ENCODE peak calls at places on chromosomes 5 and 9, in eight cellular contexts. O, X, U, D, S, V, N and Y are unnamed samples.
A peak's percentile ranks its signal among the peaks of the same experiment; 100 is the strongest.

GRCh38 chr5:169637085-169637855 is at the start of gene DOCK2:
- DNase-seq in O (no peak), X (no peak), U (peak; percentile 40), D (peak; percentile 67), S (peak; percentile 82), V (no peak), N (no peak), Y (peak; percentile 82)

GRCh38 chr9:74983709-74984108 is 31.0 kb upstream of the C9orf40 start:
- DNase-seq in O (no peak), X (no peak), U (no peak), D (no peak), S (no peak), V (no peak), N (no peak), Y (no peak)

GRCh38 chr9:63816742-63817621 is 1468.0 kb downstream of the FOXD4L5 start:
- DNase-seq in O (no peak), X (peak; percentile 86), U (peak; percentile 95), D (peak; percentile 100), S (peak; percentile 88), V (no peak), N (peak; percentile 96), Y (peak; percentile 38)

GRCh38 chr5:178555771-178556211 is 34.4 kb downstream of the COL23A1 start:
- DNase-seq in O (no peak), X (no peak), U (no peak), D (peak; percentile 79), S (no peak), V (no peak), N (no peak), Y (no peak)

GRCh38 chr9:70054546-70054945 is 10.9 kb downstream of the MAMDC2 start:
- DNase-seq in O (no peak), X (no peak), U (no peak), D (no peak), S (no peak), V (no peak), N (peak; percentile 66), Y (no peak)

GRCh38 chr5:144352732-144353317 is 182.2 kb downstream of the KCTD16 start:
- DNase-seq in O (no peak), X (no peak), U (no peak), D (no peak), S (no peak), V (no peak), N (no peak), Y (no peak)

GRCh38 chr5:98639258-98639657 is 134.2 kb upstream of the RGMB start:
- DNase-seq in O (no peak), X (no peak), U (no peak), D (peak; percentile 62), S (no peak), V (no peak), N (no peak), Y (no peak)

GRCh38 chr5:40041452-40041851 is 616.7 kb upstream of the DAB2 start:
- DNase-seq in O (no peak), X (no peak), U (no peak), D (no peak), S (no peak), V (no peak), N (no peak), Y (no peak)

GRCh38 chr5:54217826-54218503 is 92.4 kb downstream of the ARL15 start:
- DNase-seq in O (peak; percentile 80), X (peak; percentile 75), U (no peak), D (peak; percentile 75), S (no peak), V (peak; percentile 1), N (peak; percentile 51), Y (peak; percentile 32)

GRCh38 chr9:72278959-72279358 is 86.0 kb downstream of the ZFAND5 start:
- DNase-seq in O (no peak), X (no peak), U (no peak), D (no peak), S (no peak), V (no peak), N (no peak), Y (no peak)

GRCh38 chr5:116454417-116454927 is 120.2 kb downstream of the SEMA6A start:
- DNase-seq in O (no peak), X (peak; percentile 91), U (no peak), D (peak; percentile 41), S (no peak), V (no peak), N (peak; percentile 94), Y (no peak)

GRCh38 chr5:8829322-8830029 is 716.4 kb downstream of the SEMA5A start:
- DNase-seq in O (no peak), X (peak; percentile 97), U (no peak), D (no peak), S (no peak), V (no peak), N (peak; percentile 94), Y (no peak)

GRCh38 chr5:179912386-179912785 is 4.7 kb upstream of the TBC1D9B start:
- DNase-seq in O (no peak), X (no peak), U (no peak), D (no peak), S (no peak), V (no peak), N (no peak), Y (no peak)

GRCh38 chr5:68683632-68684035 is 410.2 kb upstream of the SLC30A5 start:
- DNase-seq in O (peak; percentile 70), X (peak; percentile 97), U (no peak), D (no peak), S (no peak), V (no peak), N (peak; percentile 89), Y (no peak)

GRCh38 chr9:102032614-102033013 is 294.2 kb upstream of the GRIN3A start:
- DNase-seq in O (no peak), X (no peak), U (no peak), D (no peak), S (no peak), V (no peak), N (no peak), Y (no peak)

GRCh38 chr9:38372685-38373619 is 19.6 kb upstream of the ALDH1B1 start:
- DNase-seq in O (no peak), X (no peak), U (peak; percentile 1), D (peak; percentile 8), S (no peak), V (no peak), N (no peak), Y (no peak)

GRCh38 chr9:35935755-35936509 is 22.0 kb downstream of the OR2S2 start:
- DNase-seq in O (no peak), X (peak; percentile 74), U (no peak), D (no peak), S (no peak), V (no peak), N (no peak), Y (no peak)

GRCh38 chr5:110896901-110897300 is 158.1 kb downstream of the SLC25A46 start:
- DNase-seq in O (no peak), X (no peak), U (no peak), D (no peak), S (no peak), V (no peak), N (no peak), Y (no peak)

GRCh38 chr5:142095651-142096330 is 12.8 kb upstream of the NDFIP1 start:
- DNase-seq in O (no peak), X (no peak), U (peak; percentile 32), D (no peak), S (peak; percentile 85), V (no peak), N (no peak), Y (peak; percentile 93)

GRCh38 chr9:112080831-112081542 is 94.1 kb downstream of the SUSD1 start:
- DNase-seq in O (no peak), X (no peak), U (no peak), D (no peak), S (no peak), V (no peak), N (no peak), Y (no peak)

GRCh38 chr9:135804588-135805421 is 102.5 kb downstream of the CAMSAP1 start:
- DNase-seq in O (no peak), X (no peak), U (no peak), D (peak; percentile 76), S (no peak), V (no peak), N (no peak), Y (no peak)

GRCh38 chr5:15995206-15996052 is 184.2 kb downstream of the MARCHF11 start:
- DNase-seq in O (no peak), X (peak; percentile 38), U (no peak), D (peak; percentile 52), S (no peak), V (no peak), N (peak; percentile 23), Y (no peak)

GRCh38 chr5:71537681-71538080 is 49.5 kb upstream of the MCCC2 start:
- DNase-seq in O (no peak), X (no peak), U (no peak), D (peak; percentile 64), S (no peak), V (no peak), N (no peak), Y (no peak)

GRCh38 chr9:78234810-78235209 is 1.1 kb upstream of the CEP78 start:
- DNase-seq in O (no peak), X (no peak), U (no peak), D (no peak), S (no peak), V (peak; percentile 36), N (peak; percentile 23), Y (no peak)

GRCh38 chr5:4124201-4124852 is 528.7 kb downstream of the IRX1 start:
- DNase-seq in O (no peak), X (no peak), U (no peak), D (no peak), S (no peak), V (no peak), N (peak; percentile 24), Y (no peak)

GRCh38 chr5:142360607-142361120 is 35.8 kb upstream of the SPRY4 start:
- DNase-seq in O (no peak), X (peak; percentile 68), U (no peak), D (peak; percentile 90), S (no peak), V (peak; percentile 64), N (peak; percentile 90), Y (no peak)

GRCh38 chr5:56457887-56458451 is 224.8 kb upstream of the ANKRD55 start:
- DNase-seq in O (no peak), X (peak; percentile 28), U (no peak), D (no peak), S (no peak), V (no peak), N (no peak), Y (no peak)

GRCh38 chr9:91037511-91038482 is 236.2 kb downstream of the SYK start:
- DNase-seq in O (no peak), X (peak; percentile 84), U (no peak), D (no peak), S (no peak), V (peak; percentile 20), N (peak; percentile 73), Y (no peak)

GRCh38 chr5:59039003-59039295 is 456.1 kb downstream of the RAB3C start:
- DNase-seq in O (peak; percentile 53), X (no peak), U (no peak), D (peak; percentile 78), S (no peak), V (no peak), N (peak; percentile 60), Y (no peak)

GRCh38 chr5:139141841-139142240 is 56.3 kb downstream of the SIL1 start:
- DNase-seq in O (no peak), X (peak; percentile 49), U (no peak), D (no peak), S (no peak), V (no peak), N (peak; percentile 45), Y (no peak)

GRCh38 chr5:141521244-141521781 is 32.4 kb downstream of the PCDHGC5 start:
- DNase-seq in O (no peak), X (peak; percentile 98), U (peak; percentile 53), D (no peak), S (no peak), V (peak; percentile 40), N (peak; percentile 96), Y (no peak)

GRCh38 chr5:56974241-56974640 is 22.3 kb upstream of the MIER3 start:
- DNase-seq in O (no peak), X (no peak), U (no peak), D (no peak), S (no peak), V (no peak), N (no peak), Y (no peak)

GRCh38 chr9:83166369-83166768 is 103.4 kb upstream of the RASEF start:
- DNase-seq in O (peak; percentile 26), X (no peak), U (no peak), D (no peak), S (no peak), V (no peak), N (no peak), Y (no peak)

GRCh38 chr9:35510745-35511428 is 21.0 kb downstream of the RUSC2 start:
- DNase-seq in O (no peak), X (peak; percentile 94), U (no peak), D (no peak), S (no peak), V (peak; percentile 28), N (peak; percentile 93), Y (no peak)